ENCODE peak calls at places on chromosomes 6 and 20, in ten cellular contexts. L is HFFc6; O is Calu3; Z is progenitor cell of endocrine pancreas; W is endothelial cell; A is suprapubic skin; F is CD8-positive, alpha-beta T cell; H is GM10248; U is fibroblast of pulmonary artery; D is cardiac fibroblast. Y is an unnamed sample.

GRCh38 chr6:170165501-170166117 is 125.3 kb downstream of the DLL1 start:
- DNase-seq in L (no peak), O (no peak), Z (no peak), W (no peak), A (peak), F (no peak), H (no peak), U (no peak), D (no peak), Y (no peak)

GRCh38 chr6:143970827-143971226 is 37.2 kb downstream of the PLAGL1 start:
- DNase-seq in L (no peak), O (no peak), Z (no peak), W (no peak), A (no peak), F (no peak), H (no peak), U (peak), D (peak), Y (no peak)

GRCh38 chr6:29702519-29703103 is 20.6 kb upstream of the HLA-F start:
- DNase-seq in L (no peak), O (peak), Z (peak), W (peak), A (no peak), F (peak), H (peak), U (peak), D (peak), Y (no peak)

GRCh38 chr20:9360427-9360826 is 154.0 kb upstream of the LAMP5 start:
- DNase-seq in L (no peak), O (no peak), Z (no peak), W (no peak), A (no peak), F (no peak), H (no peak), U (no peak), D (no peak), Y (no peak)

GRCh38 chr6:84074988-84075781 is 41.6 kb downstream of the MRAP2 start:
- DNase-seq in L (no peak), O (no peak), Z (no peak), W (no peak), A (no peak), F (no peak), H (no peak), U (peak), D (peak), Y (peak)

GRCh38 chr6:93419304-93420162 is at the start of gene EPHA7:
- DNase-seq in L (peak), O (peak), Z (peak), W (peak), A (peak), F (peak), H (peak), U (peak), D (peak), Y (peak)

GRCh38 chr20:361562-361961 is 14.7 kb downstream of the NRSN2 start:
- DNase-seq in L (no peak), O (no peak), Z (no peak), W (no peak), A (no peak), F (no peak), H (no peak), U (no peak), D (no peak), Y (no peak)

GRCh38 chr6:31145386-31145785 is 6.5 kb upstream of the PSORS1C2 start:
- DNase-seq in L (no peak), O (no peak), Z (no peak), W (no peak), A (no peak), F (no peak), H (no peak), U (no peak), D (no peak), Y (no peak)

GRCh38 chr6:90168693-90169131 is 127.9 kb downstream of the BACH2 start:
- DNase-seq in L (peak), O (no peak), Z (no peak), W (no peak), A (no peak), F (no peak), H (no peak), U (peak), D (peak), Y (no peak)

GRCh38 chr20:57746832-57747404 is 37.1 kb upstream of the PMEPA1 start:
- DNase-seq in L (no peak), O (no peak), Z (no peak), W (no peak), A (no peak), F (no peak), H (no peak), U (no peak), D (no peak), Y (no peak)

GRCh38 chr6:117546674-117547073 is 55.6 kb downstream of the GOPC start:
- DNase-seq in L (no peak), O (no peak), Z (no peak), W (no peak), A (no peak), F (no peak), H (no peak), U (no peak), D (no peak), Y (no peak)

GRCh38 chr6:112879920-112880413 is 532.8 kb downstream of the RFPL4B start:
- DNase-seq in L (no peak), O (peak), Z (peak), W (no peak), A (no peak), F (no peak), H (no peak), U (no peak), D (no peak), Y (peak)

GRCh38 chr6:579339-579738 is 77.6 kb downstream of the HUS1B start:
- DNase-seq in L (peak), O (no peak), Z (no peak), W (no peak), A (no peak), F (no peak), H (no peak), U (peak), D (peak), Y (no peak)

GRCh38 chr6:27228963-27229477 is 18.5 kb upstream of the PRSS16 start:
- DNase-seq in L (no peak), O (no peak), Z (no peak), W (no peak), A (no peak), F (no peak), H (no peak), U (no peak), D (no peak), Y (no peak)

GRCh38 chr6:148954934-148955915 is 208.4 kb downstream of the UST start:
- DNase-seq in L (no peak), O (no peak), Z (no peak), W (no peak), A (no peak), F (no peak), H (no peak), U (peak), D (peak), Y (no peak)

GRCh38 chr6:6856538-6857523 is 250.9 kb upstream of the RREB1 start:
- DNase-seq in L (no peak), O (peak), Z (no peak), W (no peak), A (peak), F (peak), H (peak), U (peak), D (peak), Y (no peak)

GRCh38 chr20:34037121-34037520 is 43.4 kb downstream of the RALY start:
- DNase-seq in L (no peak), O (no peak), Z (no peak), W (no peak), A (no peak), F (peak), H (no peak), U (peak), D (no peak), Y (no peak)

GRCh38 chr6:22598386-22598785 is 29.0 kb downstream of the HDGFL1 start:
- DNase-seq in L (no peak), O (no peak), Z (no peak), W (no peak), A (no peak), F (no peak), H (no peak), U (peak), D (no peak), Y (no peak)

GRCh38 chr6:165636415-165637048 is 26.5 kb downstream of the PDE10A start:
- DNase-seq in L (no peak), O (no peak), Z (no peak), W (no peak), A (no peak), F (no peak), H (no peak), U (peak), D (peak), Y (no peak)

GRCh38 chr20:35008411-35009342 is 53.0 kb downstream of the MYH7B start:
- DNase-seq in L (no peak), O (no peak), Z (no peak), W (no peak), A (peak), F (no peak), H (no peak), U (peak), D (peak), Y (no peak)

GRCh38 chr6:156406099-156406498 is 371.1 kb upstream of the ARID1B start:
- DNase-seq in L (no peak), O (no peak), Z (no peak), W (no peak), A (no peak), F (no peak), H (no peak), U (no peak), D (no peak), Y (no peak)

GRCh38 chr6:164477126-164477525 is 832.3 kb downstream of the C6orf118 start:
- DNase-seq in L (no peak), O (no peak), Z (no peak), W (no peak), A (no peak), F (no peak), H (no peak), U (no peak), D (no peak), Y (no peak)

DNA sequence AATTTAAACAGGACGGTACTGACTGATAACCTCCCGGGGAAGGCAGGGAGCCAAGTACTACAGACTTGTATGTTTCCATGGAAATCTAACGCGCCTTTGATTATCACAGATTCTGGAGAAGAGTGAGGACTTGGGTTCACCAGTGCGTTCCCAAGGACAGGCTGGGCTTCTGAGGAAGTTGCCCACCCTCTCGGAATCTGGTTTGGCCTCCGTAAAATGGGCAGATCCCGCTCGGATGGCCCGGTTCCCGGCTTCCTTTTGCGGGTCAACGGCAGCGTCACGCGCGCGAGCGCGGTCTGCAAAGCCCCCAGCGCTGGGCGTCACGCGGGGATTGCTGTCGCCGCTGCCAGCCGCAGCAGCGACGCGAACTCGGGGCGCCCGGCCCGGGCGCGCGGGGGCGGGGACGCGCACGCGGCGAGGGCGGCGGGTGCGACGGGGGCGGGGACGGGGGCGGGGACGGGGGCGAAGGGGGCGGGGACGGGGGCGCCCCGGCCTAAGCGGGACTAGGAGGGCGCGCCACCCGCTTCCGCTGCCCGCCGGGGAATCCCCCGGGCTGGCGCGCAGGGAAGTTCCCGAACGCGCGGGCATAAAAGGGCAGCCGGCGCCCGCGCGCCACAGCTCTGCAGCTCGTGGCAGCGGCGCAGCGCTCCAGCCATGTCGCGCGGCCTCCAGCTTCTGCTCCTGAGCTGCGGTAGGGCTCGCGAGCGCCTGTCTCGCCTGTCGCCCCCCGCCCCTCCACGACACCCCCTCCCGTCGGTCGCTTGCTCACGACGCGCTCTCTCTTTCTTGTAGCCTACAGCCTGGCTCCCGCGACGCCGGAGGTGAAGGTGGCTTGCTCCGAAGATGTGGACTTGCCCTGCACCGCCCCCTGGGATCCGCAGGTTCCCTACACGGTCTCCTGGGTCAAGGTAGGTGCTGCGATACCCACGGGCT is at the start of gene CD83:
- DNase-seq in L (no peak), O (peak), Z (peak), W (peak), A (no peak), F (peak), H (peak), U (peak), D (peak), Y (peak)
- TF ChIP-seq CTCF in L (peak), O (no peak), Z (peak), W (no peak), A (no peak), F (no peak), H (peak), U (no peak), D (no peak), Y (no peak)

GRCh38 chr6:33992191-33992590 is 153.7 kb downstream of the GRM4 start:
- DNase-seq in L (no peak), O (no peak), Z (no peak), W (no peak), A (peak), F (no peak), H (no peak), U (no peak), D (no peak), Y (no peak)

GRCh38 chr6:33988121-33989015 is 157.5 kb downstream of the GRM4 start:
- DNase-seq in L (no peak), O (no peak), Z (peak), W (no peak), A (peak), F (no peak), H (no peak), U (no peak), D (no peak), Y (no peak)

GRCh38 chr6:33989016-33989854 is 156.7 kb downstream of the GRM4 start:
- DNase-seq in L (no peak), O (no peak), Z (no peak), W (no peak), A (peak), F (no peak), H (no peak), U (no peak), D (no peak), Y (no peak)

GRCh38 chr6:33991610-33992009 is 154.3 kb downstream of the GRM4 start:
- DNase-seq in L (no peak), O (no peak), Z (no peak), W (no peak), A (no peak), F (no peak), H (no peak), U (no peak), D (no peak), Y (no peak)

GRCh38 chr6:33990061-33990541 is 155.8 kb downstream of the GRM4 start:
- DNase-seq in L (no peak), O (no peak), Z (no peak), W (no peak), A (peak), F (no peak), H (no peak), U (no peak), D (no peak), Y (no peak)
- TF ChIP-seq CTCF in L (no peak), O (no peak), Z (no peak), W (no peak), A (no peak), F (no peak), H (no peak), U (no peak), D (no peak), Y (no peak)

GRCh38 chr6:47352169-47352568 is 42.5 kb upstream of the TNFRSF21 start:
- DNase-seq in L (no peak), O (no peak), Z (no peak), W (no peak), A (no peak), F (no peak), H (no peak), U (peak), D (peak), Y (no peak)
- TF ChIP-seq CTCF in L (no peak), O (no peak), Z (peak), W (no peak), A (no peak), F (no peak), H (peak), U (peak), D (no peak), Y (no peak)

GRCh38 chr6:114713690-114714089 is 370.9 kb upstream of the HS3ST5 start:
- DNase-seq in L (no peak), O (no peak), Z (no peak), W (no peak), A (no peak), F (no peak), H (no peak), U (no peak), D (no peak), Y (no peak)

GRCh38 chr6:114714836-114715507 is 372.1 kb upstream of the HS3ST5 start:
- DNase-seq in L (no peak), O (no peak), Z (no peak), W (no peak), A (no peak), F (no peak), H (no peak), U (no peak), D (no peak), Y (no peak)

DNA sequence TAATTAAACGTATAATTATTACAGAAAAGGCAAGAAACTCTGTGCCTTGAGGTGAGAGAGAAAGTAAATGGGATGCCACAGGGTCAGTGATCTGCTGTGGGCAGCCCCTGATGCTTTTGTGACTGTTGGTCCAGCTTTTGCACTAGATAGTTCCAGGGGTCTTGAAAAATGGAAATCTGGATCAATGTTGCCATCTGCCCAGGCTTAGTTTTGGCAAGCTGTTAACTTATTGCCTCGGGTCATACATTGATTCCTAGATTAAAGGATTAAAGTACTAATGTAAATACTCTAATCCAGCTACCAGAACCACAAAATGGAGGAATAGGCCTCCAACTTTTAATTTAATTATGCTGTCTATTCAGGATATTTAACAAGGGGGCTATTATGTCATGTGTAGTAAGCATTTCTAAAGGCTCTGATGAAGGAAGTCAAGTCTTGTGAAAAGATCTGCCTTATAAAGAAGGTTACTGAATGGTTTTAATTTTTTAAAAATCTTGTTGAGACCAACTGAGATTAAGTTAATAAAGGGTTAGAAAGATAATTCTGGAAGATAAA is 376.0 kb upstream of the HS3ST5 start:
- DNase-seq in L (no peak), O (no peak), Z (no peak), W (no peak), A (no peak), F (no peak), H (no peak), U (no peak), D (no peak), Y (no peak)
- TF ChIP-seq CTCF in L (no peak), O (no peak), Z (no peak), W (no peak), A (no peak), F (no peak), H (no peak), U (no peak), D (no peak), Y (no peak)

DNA sequence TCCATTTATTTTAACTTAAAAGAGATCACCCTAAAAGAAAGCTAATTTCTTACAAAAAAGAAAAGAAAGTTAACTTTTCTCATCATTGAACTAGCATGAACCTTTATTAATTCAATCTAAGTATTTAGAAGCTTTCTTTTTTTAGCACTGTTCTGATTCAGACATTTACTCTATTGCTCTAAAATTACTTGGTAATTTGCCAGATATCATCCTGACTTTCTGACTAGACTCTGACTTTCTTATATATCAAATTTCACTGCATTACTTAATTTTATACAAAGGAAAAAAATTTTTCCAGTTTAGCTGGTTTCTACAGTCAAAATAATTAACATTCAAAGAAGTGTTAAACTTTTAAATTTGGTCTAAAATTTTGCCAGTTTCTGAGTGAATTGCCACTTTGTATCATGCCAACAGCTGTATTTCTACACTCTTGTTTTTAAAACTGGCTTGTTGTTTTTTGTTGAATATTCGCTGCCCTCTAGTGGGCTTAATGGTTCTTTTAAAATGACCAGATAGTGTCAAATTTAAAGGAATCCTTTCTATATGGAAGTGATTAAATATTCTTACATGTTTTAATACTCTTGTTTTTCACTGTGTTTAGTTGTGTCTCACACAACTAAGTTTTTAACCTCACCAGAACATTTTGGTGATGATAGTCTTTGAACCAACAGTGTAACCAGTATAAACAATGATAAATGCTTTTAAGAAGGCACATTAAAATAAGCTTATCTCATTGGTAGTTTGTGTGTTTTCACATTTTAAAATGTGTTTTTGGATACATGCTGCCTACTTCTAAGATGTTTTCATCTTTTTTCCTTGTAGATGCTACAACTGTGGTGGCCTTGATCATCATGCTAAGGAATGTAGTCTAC is 102.0 kb downstream of the POPDC3 start:
- DNase-seq in L (peak), O (no peak), Z (no peak), W (no peak), A (no peak), F (no peak), H (peak), U (peak), D (peak), Y (no peak)
- TF ChIP-seq CTCF in L (peak), O (peak), Z (peak), W (peak), A (peak), F (no peak), H (peak), U (peak), D (peak), Y (peak)

Y was measured in mesothelial cell of epicardium.